ENCODE peak calls at places on chromosomes 1 and 21, in six cellular contexts. One of them, this sample, is unnamed.

GRCh38 chr1:205452364-205452763 is 3.5 kb downstream of the BLACAT1 start:
- DNase-seq in uterus: no peak
- DNase-seq in gastrocnemius medialis: no peak
- DNase-seq in suprapubic skin: no peak
- DNase-seq in IMR-90: no peak
- DNase-seq in GM12892: no peak
- DNase-seq in this sample: no peak

GRCh38 chr1:68379085-68379478 is 70.7 kb downstream of the RPE65 start:
- DNase-seq in gastrocnemius medialis: no peak
- DNase-seq in IMR-90: no peak
- DNase-seq in suprapubic skin: no peak
- DNase-seq in uterus: no peak
- DNase-seq in GM12892: no peak
- DNase-seq in this sample: no peak

GRCh38 chr1:109827466-109827865 is 63.7 kb upstream of the EPS8L3 start:
- DNase-seq in uterus: no peak
- DNase-seq in IMR-90: no peak
- DNase-seq in GM12892: no peak
- DNase-seq in suprapubic skin: no peak
- DNase-seq in gastrocnemius medialis: no peak
- DNase-seq in this sample: no peak

GRCh38 chr1:66282343-66282852 is 251.6 kb upstream of the SGIP1 start:
- DNase-seq in gastrocnemius medialis: no peak
- DNase-seq in uterus: peak
- DNase-seq in IMR-90: peak
- DNase-seq in GM12892: peak
- DNase-seq in suprapubic skin: no peak
- DNase-seq in this sample: no peak

GRCh38 chr1:34946211-34946610 is 16.8 kb upstream of the DLGAP3 start:
- DNase-seq in suprapubic skin: no peak
- DNase-seq in GM12892: no peak
- DNase-seq in gastrocnemius medialis: no peak
- DNase-seq in IMR-90: no peak
- DNase-seq in uterus: no peak
- DNase-seq in this sample: no peak

GRCh38 chr1:9653195-9653782 is 1.8 kb downstream of the PIK3CD start:
- DNase-seq in uterus: no peak
- DNase-seq in suprapubic skin: no peak
- DNase-seq in gastrocnemius medialis: no peak
- DNase-seq in GM12892: no peak
- DNase-seq in IMR-90: no peak
- DNase-seq in this sample: no peak

GRCh38 chr21:44459712-44460440 is 4.6 kb downstream of the LRRC3 start:
- DNase-seq in IMR-90: no peak
- DNase-seq in suprapubic skin: no peak
- DNase-seq in gastrocnemius medialis: no peak
- DNase-seq in GM12892: no peak
- DNase-seq in uterus: no peak
- DNase-seq in this sample: no peak

GRCh38 chr1:46638921-46639320 is 22.3 kb upstream of the MOB3C start:
- DNase-seq in IMR-90: no peak
- DNase-seq in GM12892: no peak
- DNase-seq in suprapubic skin: no peak
- DNase-seq in gastrocnemius medialis: no peak
- DNase-seq in uterus: no peak
- DNase-seq in this sample: no peak

GRCh38 chr1:229221106-229222019 is 49.5 kb upstream of the RAB4A start:
- DNase-seq in uterus: no peak
- DNase-seq in gastrocnemius medialis: no peak
- DNase-seq in GM12892: no peak
- DNase-seq in IMR-90: peak
- DNase-seq in suprapubic skin: no peak
- DNase-seq in this sample: no peak
- TF ChIP-seq POLR2A in uterus: no peak
- TF ChIP-seq POLR2A in gastrocnemius medialis: no peak
- TF ChIP-seq POLR2A in GM12892: no peak
- TF ChIP-seq POLR2A in IMR-90: no peak
- TF ChIP-seq POLR2A in suprapubic skin: no peak
- TF ChIP-seq POLR2A in this sample: no peak

GRCh38 chr1:32394141-32394889 is at the start of gene BSDC1:
- DNase-seq in uterus: peak
- DNase-seq in gastrocnemius medialis: peak
- DNase-seq in IMR-90: peak
- DNase-seq in suprapubic skin: peak
- DNase-seq in GM12892: peak
- DNase-seq in this sample: peak
- TF ChIP-seq POLR2A in uterus: peak
- TF ChIP-seq POLR2A in gastrocnemius medialis: peak
- TF ChIP-seq POLR2A in IMR-90: peak
- TF ChIP-seq POLR2A in suprapubic skin: no peak
- TF ChIP-seq POLR2A in GM12892: peak
- TF ChIP-seq POLR2A in this sample: peak

GRCh38 chr1:151905070-151905442 is 4.3 kb downstream of the THEM4 start:
- DNase-seq in IMR-90: no peak
- DNase-seq in uterus: no peak
- DNase-seq in gastrocnemius medialis: no peak
- DNase-seq in GM12892: no peak
- DNase-seq in suprapubic skin: no peak
- DNase-seq in this sample: no peak

GRCh38 chr1:151912973-151913372 is 3.7 kb upstream of the THEM4 start:
- DNase-seq in suprapubic skin: no peak
- DNase-seq in IMR-90: no peak
- DNase-seq in uterus: no peak
- DNase-seq in gastrocnemius medialis: no peak
- DNase-seq in GM12892: no peak
- DNase-seq in this sample: no peak

GRCh38 chr1:151909167-151910149 is at the start of gene THEM4:
- DNase-seq in suprapubic skin: peak
- DNase-seq in uterus: peak
- DNase-seq in gastrocnemius medialis: peak
- DNase-seq in IMR-90: peak
- DNase-seq in GM12892: peak
- DNase-seq in this sample: peak

GRCh38 chr1:151907363-151908139 is 1.8 kb downstream of the THEM4 start:
- DNase-seq in IMR-90: no peak
- DNase-seq in GM12892: no peak
- DNase-seq in gastrocnemius medialis: no peak
- DNase-seq in uterus: no peak
- DNase-seq in suprapubic skin: no peak
- DNase-seq in this sample: peak

DNA sequence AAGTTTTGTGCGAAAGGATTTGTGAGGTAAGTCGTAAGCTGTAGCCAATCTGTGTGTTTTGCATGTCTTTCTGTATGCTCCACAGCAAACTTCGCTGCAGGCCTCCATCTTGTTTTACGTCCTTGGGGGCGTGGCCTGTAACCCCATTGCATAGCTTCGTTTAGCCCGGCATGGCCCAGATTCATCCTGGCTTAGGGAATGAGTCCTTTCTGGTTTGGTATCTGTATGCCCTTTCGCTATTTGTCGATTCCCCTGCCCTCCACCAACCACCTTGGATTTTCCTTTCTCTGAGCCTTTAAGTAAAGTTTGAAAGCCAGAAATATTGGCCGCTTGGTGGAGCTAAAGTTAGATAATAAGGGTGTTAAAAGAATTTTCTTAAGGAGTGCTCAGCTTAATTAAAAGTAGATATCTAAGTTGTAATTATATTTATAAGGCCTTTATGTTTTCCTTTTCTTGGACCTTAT is 1.1 kb downstream of the THEM4 start:
- DNase-seq in GM12892: no peak
- DNase-seq in gastrocnemius medialis: no peak
- DNase-seq in uterus: no peak
- DNase-seq in suprapubic skin: no peak
- DNase-seq in IMR-90: peak
- DNase-seq in this sample: no peak
- TF ChIP-seq POLR2A in GM12892: no peak
- TF ChIP-seq POLR2A in gastrocnemius medialis: no peak
- TF ChIP-seq POLR2A in uterus: no peak
- TF ChIP-seq POLR2A in suprapubic skin: no peak
- TF ChIP-seq POLR2A in IMR-90: no peak
- TF ChIP-seq POLR2A in this sample: no peak

GRCh38 chr1:206949208-206949607 is 2.9 kb upstream of the PIGR start:
- DNase-seq in suprapubic skin: no peak
- DNase-seq in uterus: no peak
- DNase-seq in gastrocnemius medialis: no peak
- DNase-seq in GM12892: no peak
- DNase-seq in IMR-90: no peak
- DNase-seq in this sample: no peak

GRCh38 chr1:206944703-206945102 is 1.6 kb downstream of the PIGR start:
- DNase-seq in IMR-90: no peak
- DNase-seq in uterus: no peak
- DNase-seq in gastrocnemius medialis: no peak
- DNase-seq in GM12892: no peak
- DNase-seq in suprapubic skin: no peak
- DNase-seq in this sample: peak

GRCh38 chr1:206949641-206950040 is 3.4 kb upstream of the PIGR start:
- DNase-seq in IMR-90: no peak
- DNase-seq in GM12892: no peak
- DNase-seq in uterus: no peak
- DNase-seq in suprapubic skin: no peak
- DNase-seq in gastrocnemius medialis: no peak
- DNase-seq in this sample: no peak

GRCh38 chr1:206945779-206946178 is 487 bp downstream of the PIGR start:
- DNase-seq in GM12892: no peak
- DNase-seq in uterus: no peak
- DNase-seq in gastrocnemius medialis: no peak
- DNase-seq in IMR-90: no peak
- DNase-seq in suprapubic skin: no peak
- DNase-seq in this sample: no peak

DNA sequence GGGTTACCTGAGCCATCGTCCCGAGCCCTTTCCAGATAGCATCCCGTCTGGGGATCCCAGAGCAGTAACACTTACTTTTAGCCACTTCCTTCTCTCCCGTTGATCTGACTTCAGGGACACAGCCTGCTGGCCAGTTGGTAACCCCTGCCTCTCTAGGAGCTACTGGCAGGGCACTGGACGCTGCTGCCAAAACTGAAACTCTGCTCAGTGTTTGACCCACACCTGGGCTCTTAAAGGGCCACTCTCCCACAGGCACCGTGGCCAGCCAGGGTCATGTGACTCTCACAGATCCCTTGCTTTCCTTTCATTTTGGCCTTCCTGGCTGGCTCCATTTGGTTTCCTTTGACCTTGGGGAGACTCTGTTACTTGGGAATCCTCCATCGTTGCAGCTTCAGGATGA is at the start of gene PIGR:
- DNase-seq in gastrocnemius medialis: no peak
- DNase-seq in uterus: no peak
- DNase-seq in suprapubic skin: no peak
- DNase-seq in GM12892: no peak
- DNase-seq in IMR-90: no peak
- DNase-seq in this sample: no peak
- TF ChIP-seq POLR2A in gastrocnemius medialis: no peak
- TF ChIP-seq POLR2A in uterus: no peak
- TF ChIP-seq POLR2A in suprapubic skin: no peak
- TF ChIP-seq POLR2A in GM12892: no peak
- TF ChIP-seq POLR2A in IMR-90: no peak
- TF ChIP-seq POLR2A in this sample: no peak

DNA sequence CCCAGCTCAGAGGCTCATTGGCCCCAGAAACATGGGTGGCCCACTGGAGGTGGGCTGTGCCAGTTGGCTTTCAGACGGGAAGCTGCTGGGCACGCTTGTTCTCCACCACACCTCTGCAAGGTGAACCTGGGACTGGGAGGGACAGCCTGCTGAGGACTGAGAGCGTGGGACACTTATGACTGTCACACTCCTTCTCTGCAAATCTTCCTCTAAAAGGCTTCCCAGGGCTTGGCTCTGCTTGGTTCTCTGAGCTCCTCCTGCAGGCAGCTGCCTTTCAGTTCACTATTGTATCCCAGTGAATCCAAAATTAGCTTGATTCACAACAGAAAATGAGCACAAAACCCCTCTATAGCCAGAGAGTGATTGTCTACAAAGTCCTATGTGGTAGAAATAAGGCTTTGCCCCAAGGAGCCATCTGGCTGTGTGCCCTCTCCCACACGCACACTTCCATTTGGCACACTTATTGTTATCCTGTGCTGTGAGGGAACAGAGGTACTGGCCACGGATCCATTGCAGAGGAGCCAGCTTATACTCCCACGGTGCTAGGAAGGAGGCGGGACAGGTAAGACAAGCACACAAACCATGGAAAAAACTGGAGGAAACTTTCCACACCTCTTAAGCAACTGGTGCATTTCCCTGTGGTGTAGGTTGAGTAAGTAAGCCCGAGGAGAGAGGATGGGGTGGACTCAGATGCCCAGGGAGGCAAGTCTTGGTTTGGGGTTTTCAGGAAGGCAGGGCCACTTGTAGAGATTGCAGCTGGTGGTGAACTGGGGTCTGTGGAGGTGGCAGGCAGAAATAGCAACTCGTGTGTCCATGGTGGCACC is 18.9 kb upstream of the BTG2 start:
- DNase-seq in GM12892: no peak
- DNase-seq in IMR-90: no peak
- DNase-seq in uterus: no peak
- DNase-seq in gastrocnemius medialis: no peak
- DNase-seq in suprapubic skin: no peak
- DNase-seq in this sample: no peak
- TF ChIP-seq POLR2A in GM12892: no peak
- TF ChIP-seq POLR2A in IMR-90: no peak
- TF ChIP-seq POLR2A in uterus: peak
- TF ChIP-seq POLR2A in gastrocnemius medialis: no peak
- TF ChIP-seq POLR2A in suprapubic skin: no peak
- TF ChIP-seq POLR2A in this sample: no peak

GRCh38 chr1:54272772-54273091 is 72.8 kb downstream of the MRPL37 start:
- DNase-seq in gastrocnemius medialis: no peak
- DNase-seq in suprapubic skin: no peak
- DNase-seq in uterus: no peak
- DNase-seq in GM12892: no peak
- DNase-seq in IMR-90: no peak
- DNase-seq in this sample: no peak

GRCh38 chr1:54274448-54274847 is 74.5 kb downstream of the MRPL37 start:
- DNase-seq in suprapubic skin: no peak
- DNase-seq in uterus: no peak
- DNase-seq in GM12892: no peak
- DNase-seq in gastrocnemius medialis: peak
- DNase-seq in IMR-90: no peak
- DNase-seq in this sample: no peak

GRCh38 chr1:54272134-54272533 is 72.2 kb downstream of the MRPL37 start:
- DNase-seq in suprapubic skin: no peak
- DNase-seq in IMR-90: no peak
- DNase-seq in GM12892: no peak
- DNase-seq in gastrocnemius medialis: no peak
- DNase-seq in uterus: no peak
- DNase-seq in this sample: no peak

GRCh38 chr1:54273837-54274192 is 73.8 kb downstream of the MRPL37 start:
- DNase-seq in GM12892: no peak
- DNase-seq in gastrocnemius medialis: peak
- DNase-seq in suprapubic skin: no peak
- DNase-seq in uterus: peak
- DNase-seq in IMR-90: no peak
- DNase-seq in this sample: peak

GRCh38 chr1:54273092-54273836 is 73.3 kb downstream of the MRPL37 start:
- DNase-seq in IMR-90: peak
- DNase-seq in uterus: peak
- DNase-seq in suprapubic skin: no peak
- DNase-seq in gastrocnemius medialis: peak
- DNase-seq in GM12892: no peak
- DNase-seq in this sample: peak
- TF ChIP-seq POLR2A in IMR-90: peak
- TF ChIP-seq POLR2A in uterus: no peak
- TF ChIP-seq POLR2A in suprapubic skin: no peak
- TF ChIP-seq POLR2A in gastrocnemius medialis: peak
- TF ChIP-seq POLR2A in GM12892: no peak
- TF ChIP-seq POLR2A in this sample: no peak

This sample was measured in erythroblast.